ENCODE peak calls at places on chromosomes 13 and 19, in six cellular contexts. S is cardiac muscle cell; Q is CD8-positive, alpha-beta T cell; H is EL; P is sciatic nerve; G is lower lobe of right lung. B is an unnamed sample.
A peak's percentile ranks its signal among the peaks of the same experiment; 100 is the strongest.

GRCh38 chr13:93476175-93476574 is 249.6 kb downstream of the GPC6 start:
- DNase-seq in S (no peak), Q (no peak), H (peak; percentile 61), P (no peak), G (no peak), B (no peak)

GRCh38 chr13:42812311-42812710 is 30.9 kb downstream of the FAM216B start:
- DNase-seq in S (no peak), Q (no peak), H (no peak), P (no peak), G (no peak), B (no peak)

GRCh38 chr13:81487151-81487550 is 1146.2 kb upstream of the SPRY2 start:
- DNase-seq in S (peak; percentile 68), Q (no peak), H (no peak), P (no peak), G (no peak), B (peak; percentile 38)

GRCh38 chr19:49556412-49557398 is 23.7 kb downstream of the NOSIP start:
- DNase-seq in S (peak; percentile 11), Q (no peak), H (no peak), P (no peak), G (no peak), B (peak; percentile 57)

GRCh38 chr13:30457306-30457891 is 8.3 kb downstream of the HMGB1 start:
- DNase-seq in S (no peak), Q (no peak), H (no peak), P (no peak), G (no peak), B (no peak)

GRCh38 chr19:33143897-33144405 is 12.0 kb downstream of the WDR88 start:
- DNase-seq in S (peak; percentile 78), Q (peak; percentile 57), H (peak; percentile 49), P (peak; percentile 78), G (peak; percentile 72), B (no peak)

GRCh38 chr19:15025237-15025636 is 24.0 kb upstream of the CASP14 start:
- DNase-seq in S (no peak), Q (no peak), H (no peak), P (no peak), G (no peak), B (no peak)

GRCh38 chr13:99442273-99442895 is 58.9 kb upstream of the TM9SF2 start:
- DNase-seq in S (peak; percentile 67), Q (peak; percentile 40), H (peak; percentile 47), P (no peak), G (no peak), B (no peak)

GRCh38 chr19:31531326-31531725 is 182.1 kb upstream of the TSHZ3 start:
- DNase-seq in S (no peak), Q (no peak), H (no peak), P (no peak), G (no peak), B (no peak)

GRCh38 chr13:96796234-96796633 is 198.0 kb downstream of the OXGR1 start:
- DNase-seq in S (no peak), Q (no peak), H (no peak), P (no peak), G (no peak), B (no peak)

GRCh38 chr19:46081928-46082727 is 41.3 kb upstream of the IGFL4 start:
- DNase-seq in S (peak; percentile 69), Q (no peak), H (peak; percentile 62), P (no peak), G (no peak), B (no peak)

GRCh38 chr19:28023064-28023463 is 1189.9 kb downstream of the UQCRFS1 start:
- DNase-seq in S (no peak), Q (no peak), H (peak; percentile 3), P (no peak), G (no peak), B (no peak)

GRCh38 chr13:69776937-69777336 is 330.7 kb upstream of the ATXN8OS start:
- DNase-seq in S (no peak), Q (no peak), H (no peak), P (no peak), G (no peak), B (no peak)

GRCh38 chr19:409006-409514 is at the start of gene C2CD4C:
- DNase-seq in S (peak; percentile 59), Q (no peak), H (peak; percentile 16), P (peak; percentile 59), G (peak; percentile 39), B (no peak)

GRCh38 chr19:5719274-5719960 is 529 bp downstream of the LONP1 start:
- DNase-seq in S (peak; percentile 34), Q (peak; percentile 9), H (peak; percentile 39), P (no peak), G (peak; percentile 63), B (no peak)

B was measured in iPS DF 19.7.